ENCODE peak calls at places on chromosome 6, in four cellular contexts. A is HepG2, K is endothelial cell of umbilical vein, X is HCT116. Z is an unnamed sample.

GRCh38 chr6:20882014-20882413 is 347.8 kb downstream of the CDKAL1 start:
- DNase-seq in A (no peak), X (no peak), K (no peak), Z (no peak)

GRCh38 chr6:56024931-56025330 is 149.5 kb upstream of the BMP5 start:
- DNase-seq in X (no peak), K (peak; percentile 80), A (no peak), Z (no peak)

GRCh38 chr6:159067334-159067733 is 22.5 kb upstream of the TAGAP start:
- DNase-seq in X (no peak), A (no peak), K (no peak), Z (no peak)

GRCh38 chr6:123803862-123804681 is at the start of gene NKAIN2:
- DNase-seq in X (no peak), K (peak; percentile 15), A (no peak), Z (no peak)

GRCh38 chr6:12113190-12113578 is 101.1 kb downstream of the HIVEP1 start:
- DNase-seq in K (peak; percentile 26), A (no peak), X (no peak), Z (no peak)

GRCh38 chr6:132919476-132919875 is 105.1 kb downstream of the RPS12 start:
- DNase-seq in K (peak; percentile 72), A (no peak), X (no peak), Z (no peak)

GRCh38 chr6:3731700-3732099 is 19.8 kb downstream of the PXDC1 start:
- DNase-seq in X (no peak), K (no peak), A (no peak), Z (no peak)

GRCh38 chr6:133245033-133245903 is 4.1 kb downstream of the EYA4 start:
- DNase-seq in K (no peak), X (no peak), A (no peak), Z (no peak)

GRCh38 chr6:1756472-1757129 is 146.9 kb downstream of the FOXC1 start:
- DNase-seq in A (no peak), X (no peak), K (no peak), Z (no peak)

GRCh38 chr6:132960720-132961119 is 146.4 kb downstream of the RPS12 start:
- DNase-seq in A (no peak), X (no peak), K (no peak), Z (no peak)

GRCh38 chr6:35451354-35452185 is 568 bp upstream of the FANCE start:
- DNase-seq in K (peak; percentile 27), X (no peak), A (no peak), Z (no peak)

GRCh38 chr6:154767419-154767818 is 34.2 kb downstream of the SCAF8 start:
- DNase-seq in X (no peak), K (no peak), A (no peak), Z (no peak)

GRCh38 chr6:37110455-37111155 is 59.3 kb upstream of the PIM1 start:
- DNase-seq in K (no peak), A (peak; percentile 96), X (no peak), Z (no peak)

GRCh38 chr6:64792534-64792933 is 914.5 kb downstream of the EYS start:
- DNase-seq in K (no peak), X (no peak), A (no peak), Z (no peak)

GRCh38 chr6:26500102-26500501 is at the start of gene BTN1A1:
- DNase-seq in X (no peak), K (no peak), A (no peak), Z (no peak)

GRCh38 chr6:78487401-78487800 is 379.9 kb upstream of the IRAK1BP1 start:
- DNase-seq in K (peak; percentile 59), A (no peak), X (no peak), Z (no peak)

GRCh38 chr6:166955121-166955864 is 1.1 kb downstream of the RNASET2 start:
- DNase-seq in K (no peak), X (no peak), A (no peak), Z (no peak)

GRCh38 chr6:74755748-74756147 is 450.1 kb downstream of the COL12A1 start:
- DNase-seq in X (no peak), K (no peak), A (no peak), Z (no peak)

GRCh38 chr6:167103041-167103816 is 19.7 kb upstream of the CCR6 start:
- DNase-seq in A (peak; percentile 19), K (no peak), X (no peak), Z (no peak)

GRCh38 chr6:116073765-116074450 is 13.2 kb upstream of the FRK start:
- DNase-seq in X (no peak), A (peak; percentile 75), K (peak; percentile 20), Z (no peak)

GRCh38 chr6:41638002-41638800 is at the start of gene MDFI:
- DNase-seq in A (no peak), X (no peak), K (peak; percentile 41), Z (no peak)

GRCh38 chr6:30200551-30201281 is 12.5 kb downstream of the TRIM26 start:
- DNase-seq in A (no peak), X (no peak), K (no peak), Z (no peak)

GRCh38 chr6:26330835-26331808 is 33.9 kb upstream of the BTN3A2 start:
- DNase-seq in A (peak; percentile 73), K (peak; percentile 51), X (no peak), Z (no peak)

GRCh38 chr6:45984347-45984746 is 31.3 kb downstream of the CLIC5 start:
- DNase-seq in A (no peak), X (no peak), K (no peak), Z (no peak)

GRCh38 chr6:97626586-97627441 is 343.8 kb upstream of the MMS22L start:
- DNase-seq in A (no peak), X (no peak), K (no peak), Z (peak; percentile 98)

GRCh38 chr6:15751721-15752350 is 89.0 kb upstream of the DTNBP1 start:
- DNase-seq in K (no peak), A (no peak), X (no peak), Z (no peak)

GRCh38 chr6:136039185-136039584 is 187.7 kb downstream of the PDE7B start:
- DNase-seq in A (no peak), X (no peak), K (peak; percentile 43), Z (no peak)

GRCh38 chr6:100512203-100512862 is 47.6 kb upstream of the SIM1 start:
- DNase-seq in A (no peak), X (no peak), K (no peak), Z (no peak)

GRCh38 chr6:150271172-150271500 is 97.7 kb upstream of the IYD start:
- DNase-seq in K (no peak), A (no peak), X (no peak), Z (no peak)

GRCh38 chr6:36210157-36210556 is 13.6 kb downstream of the BRPF3 start:
- DNase-seq in X (no peak), K (no peak), A (no peak), Z (no peak)

GRCh38 chr6:66435321-66435720 is 728.3 kb upstream of the EYS start:
- DNase-seq in A (no peak), X (no peak), K (no peak), Z (no peak)

GRCh38 chr6:69719602-69720193 is 77.1 kb downstream of the LMBRD1 start:
- DNase-seq in A (peak; percentile 21), K (peak; percentile 46), X (peak; percentile 2), Z (no peak)

GRCh38 chr6:30722280-30723112 is 2.3 kb downstream of the TUBB start:
- DNase-seq in K (peak; percentile 82), A (peak; percentile 82), X (peak; percentile 62), Z (no peak)

GRCh38 chr6:17419189-17419575 is 25.8 kb downstream of the CAP2 start:
- DNase-seq in X (no peak), K (no peak), A (no peak), Z (no peak)

GRCh38 chr6:44237021-44237812 is 9.7 kb upstream of the HSP90AB1 start:
- DNase-seq in K (peak; percentile 98), X (peak; percentile 86), A (peak; percentile 98), Z (no peak)

GRCh38 chr6:35197196-35197595 is 16.6 kb upstream of the SCUBE3 start:
- DNase-seq in X (no peak), K (no peak), A (no peak), Z (no peak)

DNA sequence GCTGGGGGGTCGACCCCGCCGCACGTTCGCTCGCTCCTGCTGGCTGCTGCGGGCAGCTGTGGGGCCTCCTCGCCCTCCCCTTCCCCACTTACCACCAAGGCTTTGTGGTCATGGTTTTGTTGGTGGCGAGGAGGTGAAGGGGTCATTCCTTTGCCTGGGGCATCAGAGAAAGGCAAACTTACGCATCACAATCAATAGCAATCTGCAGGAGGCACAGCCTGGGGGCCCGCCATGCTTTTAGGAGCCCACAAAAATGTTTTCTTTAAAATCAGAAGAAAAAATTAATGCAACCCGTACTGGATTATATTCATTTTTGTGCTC is 137.0 kb downstream of the IMPG1 start:
- DNase-seq in K (no peak), X (no peak), A (no peak), Z (no peak)
- H3K9ac ChIP-seq in K (no peak overlapping the region), X (no peak overlapping the region), A (no peak overlapping the region), Z (peak overlapping the region; percentile 48)

DNA sequence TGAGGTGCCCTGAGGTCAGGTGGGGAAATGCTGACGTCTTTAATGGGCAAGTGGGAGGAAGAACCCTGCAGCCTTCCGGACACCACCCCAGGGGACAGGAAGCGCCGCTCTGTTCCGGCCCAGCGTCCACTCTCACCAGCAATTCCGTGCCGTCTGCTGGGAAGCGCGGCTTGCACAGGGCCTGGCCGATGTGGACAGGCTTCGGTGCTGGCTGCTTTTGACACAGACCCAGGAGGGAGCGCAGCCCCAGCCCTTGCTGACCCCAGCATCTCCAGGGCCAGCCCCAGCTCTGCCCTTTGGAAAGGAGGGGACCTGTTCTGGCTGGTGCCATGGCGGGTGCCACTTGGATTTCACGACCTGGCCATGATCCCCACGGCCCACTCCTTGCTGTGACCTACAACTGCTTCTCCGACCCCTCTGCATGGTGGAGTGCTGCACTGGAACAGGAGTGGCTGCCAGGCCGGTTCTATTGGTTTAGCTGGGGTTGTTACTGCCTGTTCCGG is 123.2 kb downstream of the DLL1 start:
- DNase-seq in X (no peak), K (no peak), A (no peak), Z (no peak)
- TF ChIP-seq POLR2AphosphoS5 in X (no peak), K (no peak), A (no peak), Z (no peak)

GRCh38 chr6:28980137-28980796 is 24.8 kb downstream of the ZNF311 start:
- DNase-seq in X (no peak), A (peak; percentile 60), K (no peak), Z (no peak)
- H3K9ac ChIP-seq in X (peak overlapping the region; percentile 63), A (peak overlapping the region; percentile 89), K (peak overlapping the region; percentile 90), Z (peak overlapping the region; percentile 83)

GRCh38 chr6:71420693-71421328 is 132.2 kb downstream of the OGFRL1 start:
- DNase-seq in K (peak; percentile 97), A (no peak), X (no peak), Z (no peak)
- TF ChIP-seq POLR2AphosphoS5 in K (peak; percentile 93), A (no peak), X (no peak), Z (peak; percentile 21)

DNA sequence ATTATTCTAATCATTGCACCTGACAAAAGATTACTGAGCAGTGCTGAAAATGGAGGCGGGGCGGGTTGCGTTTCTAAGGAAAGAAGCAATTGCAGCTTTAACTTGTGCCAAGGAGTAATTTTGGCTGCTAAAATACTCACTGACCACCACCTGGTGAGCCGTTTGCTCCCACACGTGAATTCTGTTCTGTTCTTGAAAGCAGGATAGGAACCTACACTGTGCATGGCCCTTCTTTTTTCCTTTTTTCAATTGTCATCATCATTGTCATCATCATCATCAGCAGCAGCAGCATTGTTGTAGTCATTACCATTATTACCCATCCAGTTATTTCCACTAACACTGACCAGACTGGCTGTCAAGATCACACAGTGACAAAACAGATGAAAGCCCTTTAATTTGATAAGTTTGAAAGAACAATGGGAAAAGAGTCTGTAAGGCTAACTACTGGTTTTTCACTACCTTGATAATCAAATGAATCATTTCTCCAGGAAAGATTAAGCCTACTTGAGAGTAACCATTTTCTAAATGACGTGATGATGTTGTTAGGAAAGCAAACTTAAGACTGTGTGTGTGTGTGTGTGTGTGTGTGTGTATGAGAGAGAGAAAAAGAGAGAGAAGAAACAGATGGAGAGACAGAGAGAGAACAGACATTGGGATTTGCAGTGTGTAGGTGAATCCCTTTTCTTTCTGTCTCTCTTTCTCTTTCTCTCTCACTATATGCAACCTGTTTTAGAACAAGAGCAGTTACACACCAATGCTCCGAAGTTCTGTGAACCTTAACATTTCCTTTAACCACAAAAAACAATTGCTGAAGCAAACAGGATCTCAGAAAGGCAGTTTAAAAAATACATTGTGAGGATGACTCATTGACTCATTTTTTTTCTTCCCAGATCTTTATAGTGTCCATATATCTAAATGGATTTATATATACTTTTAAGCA is 3.7 kb downstream of the RIPOR2 start:
- DNase-seq in X (no peak), K (peak; percentile 61), A (no peak), Z (no peak)
- H3K9ac ChIP-seq in X (no peak overlapping the region), K (no peak overlapping the region), A (no peak overlapping the region), Z (no peak overlapping the region)

Z was measured in SK-N-MC.